ENCODE peak calls at places on chromosomes 4 and X, in eight cellular contexts. D, V, T, A, K, C, J and P are unnamed samples.

GRCh38 chr4:142386450-142386849 is 459.7 kb downstream of the INPP4B start:
- DNase-seq in D (no peak), V (no peak), T (no peak), A (no peak), K (no peak), C (no peak), J (no peak), P (no peak)

GRCh38 chr4:184398741-184399504 is 75.4 kb downstream of the IRF2 start:
- DNase-seq in D (no peak), V (no peak), T (no peak), A (no peak), K (no peak), C (no peak), J (no peak), P (no peak)

GRCh38 chrX:150084474-150085229 is 146.4 kb upstream of the EOLA2 start:
- DNase-seq in D (no peak), V (no peak), T (no peak), A (no peak), K (no peak), C (no peak), J (no peak), P (no peak)

GRCh38 chr4:8032381-8032780 is 92.7 kb upstream of the AFAP1 start:
- DNase-seq in D (no peak), V (no peak), T (no peak), A (no peak), K (no peak), C (no peak), J (no peak), P (no peak)

GRCh38 chrX:13659057-13659456 is 6.1 kb downstream of the TCEANC start:
- DNase-seq in D (no peak), V (no peak), T (no peak), A (no peak), K (peak), C (no peak), J (no peak), P (no peak)

GRCh38 chr4:178577933-178578332 is 1135.7 kb upstream of the AGA start:
- DNase-seq in D (peak), V (peak), T (no peak), A (no peak), K (no peak), C (no peak), J (peak), P (no peak)

GRCh38 chr4:189843392-189844009 is 97.2 kb upstream of the FRG1 start:
- DNase-seq in D (no peak), V (no peak), T (no peak), A (no peak), K (no peak), C (no peak), J (no peak), P (no peak)

GRCh38 chrX:126065901-126066660 is 100.0 kb downstream of the DCAF12L2 start:
- DNase-seq in D (no peak), V (no peak), T (no peak), A (no peak), K (no peak), C (no peak), J (no peak), P (peak)

GRCh38 chrX:41276661-41277506 is 57.1 kb upstream of the DDX3X start:
- DNase-seq in D (no peak), V (peak), T (peak), A (no peak), K (no peak), C (no peak), J (no peak), P (no peak)

GRCh38 chr4:94305468-94306225 is 37.0 kb downstream of the HPGDS start:
- DNase-seq in D (no peak), V (no peak), T (no peak), A (no peak), K (no peak), C (no peak), J (no peak), P (no peak)

GRCh38 chrX:23103546-23103945 is 103.8 kb downstream of the DDX53 start:
- DNase-seq in D (no peak), V (no peak), T (no peak), A (no peak), K (no peak), C (no peak), J (no peak), P (no peak)

GRCh38 chrX:53224860-53225797 is at the start of gene KDM5C:
- DNase-seq in D (peak), V (peak), T (peak), A (peak), K (peak), C (peak), J (peak), P (peak)

GRCh38 chrX:53547668-53548067 is 113.5 kb upstream of the HSD17B10 start:
- DNase-seq in D (no peak), V (peak), T (no peak), A (no peak), K (no peak), C (peak), J (no peak), P (no peak)

GRCh38 chr4:36747277-36748129 is 466.1 kb downstream of the DTHD1 start:
- DNase-seq in D (no peak), V (no peak), T (peak), A (no peak), K (no peak), C (no peak), J (no peak), P (no peak)

GRCh38 chr4:1246901-1247810 is 1.8 kb downstream of the CTBP1 start:
- DNase-seq in D (no peak), V (peak), T (peak), A (no peak), K (no peak), C (no peak), J (peak), P (peak)

GRCh38 chr4:153497091-153497531 is 31.0 kb downstream of the TMEM131L start:
- DNase-seq in D (no peak), V (peak), T (no peak), A (no peak), K (no peak), C (peak), J (no peak), P (no peak)

GRCh38 chr4:84529169-84529751 is 30.2 kb upstream of the NKX6-1 start:
- DNase-seq in D (peak), V (no peak), T (peak), A (no peak), K (peak), C (no peak), J (peak), P (no peak)

GRCh38 chr4:81031389-81032173 is 1.1 kb downstream of the BMP3 start:
- DNase-seq in D (no peak), V (no peak), T (peak), A (no peak), K (no peak), C (no peak), J (peak), P (no peak)

GRCh38 chr4:149166886-149167285 is 648.8 kb downstream of the IQCM start:
- DNase-seq in D (no peak), V (no peak), T (no peak), A (no peak), K (no peak), C (no peak), J (no peak), P (no peak)

GRCh38 chr4:16253127-16253960 is 27.1 kb upstream of the TAPT1 start:
- DNase-seq in D (no peak), V (no peak), T (no peak), A (no peak), K (peak), C (no peak), J (no peak), P (no peak)

GRCh38 chr4:20603671-20604313 is 96.5 kb upstream of the PACRGL start:
- DNase-seq in D (no peak), V (no peak), T (no peak), A (no peak), K (no peak), C (no peak), J (no peak), P (no peak)

GRCh38 chr4:134777626-134778025 is 576.0 kb upstream of the PABPC4L start:
- DNase-seq in D (peak), V (no peak), T (no peak), A (no peak), K (no peak), C (no peak), J (peak), P (no peak)

GRCh38 chr4:70365479-70365878 is 4.9 kb downstream of the SMR3A start:
- DNase-seq in D (peak), V (no peak), T (no peak), A (no peak), K (no peak), C (no peak), J (peak), P (no peak)

GRCh38 chr4:183348706-183349659 is 26.8 kb upstream of the CLDN24 start:
- DNase-seq in D (no peak), V (peak), T (no peak), A (no peak), K (no peak), C (no peak), J (no peak), P (peak)

GRCh38 chr4:113090954-113091353 is 41.5 kb downstream of the ANK2 start:
- DNase-seq in D (no peak), V (no peak), T (no peak), A (no peak), K (no peak), C (no peak), J (no peak), P (no peak)